ENCODE peak calls at places on chromosomes 11 and 22, in nine cellular contexts. Y is A549, P is brain microvascular endothelial cell, V is keratinocyte, R is spleen, N is osteocyte, F is psoas muscle, X is PC-9, E is mesothelial cell of epicardium. K is an unnamed sample.

GRCh38 chr11:59429924-59430516 is 3.8 kb upstream of the OR5A2 start:
- DNase-seq in Y (peak; percentile 29), P (peak; percentile 37), V (peak; percentile 19), R (no peak), N (no peak), F (no peak), X (peak; percentile 62), E (no peak), K (no peak)

GRCh38 chr22:36182871-36183270 is 18.7 kb downstream of the APOL4 start:
- DNase-seq in Y (no peak), P (no peak), V (no peak), R (no peak), N (no peak), F (no peak), X (no peak), E (no peak), K (no peak)

GRCh38 chr11:67453816-67454732 is 1.1 kb upstream of the CABP4 start:
- DNase-seq in Y (no peak), P (no peak), V (no peak), R (no peak), N (no peak), F (no peak), X (no peak), E (no peak), K (no peak)

GRCh38 chr11:76795936-76796441 is 12.8 kb downstream of the TSKU start:
- DNase-seq in Y (no peak), P (no peak), V (no peak), R (peak; percentile 70), N (no peak), F (no peak), X (no peak), E (no peak), K (peak; percentile 13)

GRCh38 chr22:47196881-47197701 is 434.6 kb downstream of the TBC1D22A start:
- DNase-seq in Y (no peak), P (no peak), V (no peak), R (peak; percentile 65), N (peak; percentile 83), F (no peak), X (no peak), E (peak; percentile 22), K (peak; percentile 6)

GRCh38 chr22:29587938-29588699 is 7.2 kb upstream of the NIPSNAP1 start:
- DNase-seq in Y (peak; percentile 36), P (peak; percentile 74), V (peak; percentile 54), R (no peak), N (no peak), F (no peak), X (peak; percentile 77), E (no peak), K (no peak)

GRCh38 chr11:105935791-105936190 is 86.2 kb downstream of the MSANTD4 start:
- DNase-seq in Y (no peak), P (no peak), V (no peak), R (no peak), N (no peak), F (no peak), X (no peak), E (no peak), K (no peak)

GRCh38 chr11:102194257-102194656 is 84.0 kb downstream of the YAP1 start:
- DNase-seq in Y (no peak), P (no peak), V (no peak), R (no peak), N (no peak), F (no peak), X (no peak), E (no peak), K (no peak)

GRCh38 chr11:83002047-83002446 is 69.7 kb downstream of the RAB30 start:
- DNase-seq in Y (no peak), P (peak; percentile 68), V (no peak), R (no peak), N (no peak), F (peak; percentile 59), X (no peak), E (no peak), K (no peak)

GRCh38 chr11:108538022-108538424 is 39.8 kb upstream of the POGLUT3 start:
- DNase-seq in Y (no peak), P (no peak), V (no peak), R (no peak), N (peak; percentile 23), F (no peak), X (no peak), E (no peak), K (peak; percentile 61)

GRCh38 chr22:38738475-38739070 is 17.2 kb downstream of the SUN2 start:
- DNase-seq in Y (no peak), P (no peak), V (no peak), R (peak; percentile 68), N (no peak), F (peak; percentile 44), X (no peak), E (no peak), K (no peak)

GRCh38 chr22:38739300-38740055 is 16.3 kb downstream of the SUN2 start:
- DNase-seq in Y (no peak), P (no peak), V (no peak), R (no peak), N (no peak), F (peak; percentile 67), X (no peak), E (no peak), K (no peak)

GRCh38 chr22:38736257-38736570 is 19.6 kb downstream of the SUN2 start:
- DNase-seq in Y (no peak), P (no peak), V (no peak), R (no peak), N (no peak), F (no peak), X (no peak), E (no peak), K (no peak)

GRCh38 chr22:38735465-38736256 is 20.1 kb downstream of the SUN2 start:
- DNase-seq in Y (no peak), P (no peak), V (no peak), R (peak; percentile 74), N (no peak), F (peak; percentile 54), X (no peak), E (no peak), K (no peak)

GRCh38 chr22:38737302-38738060 is 18.3 kb downstream of the SUN2 start:
- DNase-seq in Y (no peak), P (no peak), V (no peak), R (peak; percentile 61), N (no peak), F (peak; percentile 36), X (no peak), E (no peak), K (no peak)
- TF ChIP-seq CTCF in Y (no peak), P (no peak), V (peak; percentile 30), R (no peak), N (no peak), F (no peak), X (no peak), E (no peak), K (no peak)

GRCh38 chr11:65266210-65266609 is 4.4 kb downstream of the POLA2 start:
- DNase-seq in Y (no peak), P (no peak), V (no peak), R (no peak), N (no peak), F (no peak), X (no peak), E (no peak), K (no peak)
- TF ChIP-seq CTCF in Y (no peak), P (peak; percentile 80), V (peak; percentile 1), R (no peak), N (no peak), F (no peak), X (no peak), E (no peak), K (peak; percentile 38)

GRCh38 chr11:65915821-65916251 is 3.0 kb downstream of the C11orf68 start:
- DNase-seq in Y (peak; percentile 98), P (peak; percentile 96), V (peak; percentile 95), R (peak; percentile 84), N (peak; percentile 96), F (peak; percentile 96), X (peak; percentile 97), E (peak; percentile 60), K (no peak)

GRCh38 chr11:65918211-65919150 is at the start of gene C11orf68:
- DNase-seq in Y (no peak), P (no peak), V (no peak), R (no peak), N (no peak), F (no peak), X (no peak), E (peak; percentile 44), K (no peak)

GRCh38 chr11:65917434-65918210 is 1.2 kb downstream of the C11orf68 start:
- DNase-seq in Y (no peak), P (no peak), V (no peak), R (peak; percentile 85), N (no peak), F (peak; percentile 68), X (no peak), E (no peak), K (no peak)

GRCh38 chr11:65916391-65916790 is 2.5 kb downstream of the C11orf68 start:
- DNase-seq in Y (no peak), P (no peak), V (no peak), R (no peak), N (no peak), F (no peak), X (no peak), E (no peak), K (no peak)

DNA sequence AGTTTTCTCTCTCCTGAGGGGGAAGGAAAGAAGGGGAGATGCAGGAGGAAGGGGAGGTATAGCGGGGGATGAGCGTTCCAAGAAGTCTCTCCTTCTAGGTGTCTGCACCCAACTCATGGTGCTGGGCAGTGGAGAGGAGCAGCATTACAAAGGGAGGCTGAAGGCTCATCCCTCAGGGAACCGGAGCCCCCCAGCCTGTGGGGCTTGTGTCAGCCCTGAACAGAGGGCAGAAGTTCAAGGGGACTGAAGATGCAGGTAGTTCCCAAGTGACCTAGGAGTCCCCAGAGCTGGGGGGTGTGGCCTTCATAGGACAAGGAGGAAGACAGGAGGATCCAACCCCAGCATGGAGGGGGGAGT is 1.8 kb downstream of the C11orf68 start:
- DNase-seq in Y (no peak), P (no peak), V (no peak), R (no peak), N (no peak), F (no peak), X (no peak), E (no peak), K (no peak)
- TF ChIP-seq CTCF in Y (no peak), P (no peak), V (no peak), R (no peak), N (no peak), F (no peak), X (no peak), E (no peak), K (no peak)

GRCh38 chr22:42400811-42401547 is 31.2 kb downstream of the NFAM1 start:
- DNase-seq in Y (no peak), P (no peak), V (no peak), R (no peak), N (peak; percentile 83), F (no peak), X (no peak), E (no peak), K (no peak)

GRCh38 chr22:42401562-42402334 is 30.5 kb downstream of the NFAM1 start:
- DNase-seq in Y (no peak), P (no peak), V (no peak), R (no peak), N (no peak), F (no peak), X (no peak), E (no peak), K (no peak)

GRCh38 chr22:42399315-42400271 is 32.6 kb downstream of the NFAM1 start:
- DNase-seq in Y (no peak), P (no peak), V (no peak), R (peak; percentile 87), N (no peak), F (no peak), X (no peak), E (peak; percentile 61), K (no peak)

GRCh38 chr22:42397332-42398246 is 34.6 kb downstream of the NFAM1 start:
- DNase-seq in Y (no peak), P (no peak), V (no peak), R (peak; percentile 87), N (no peak), F (no peak), X (no peak), E (no peak), K (no peak)

GRCh38 chr22:42396621-42397331 is 35.4 kb downstream of the NFAM1 start:
- DNase-seq in Y (no peak), P (no peak), V (no peak), R (peak; percentile 92), N (no peak), F (no peak), X (no peak), E (no peak), K (no peak)
- TF ChIP-seq CTCF in Y (no peak), P (no peak), V (peak; percentile 48), R (peak; percentile 43), N (no peak), F (no peak), X (no peak), E (no peak), K (no peak)